ENCODE peak calls at places on chromosomes 16 and 17, in eight cellular contexts. G, O, P, K, N, B, Z and Y are unnamed samples.

GRCh38 chr17:57086069-57086930 is 1.3 kb downstream of the AKAP1 start:
- DNase-seq in P (peak), Z (no peak), B (peak), G (peak), N (peak), O (peak), K (peak), Y (peak)

GRCh38 chr16:1700246-1700645 is 5.7 kb upstream of the MAPK8IP3 start:
- DNase-seq in N (no peak), G (no peak), K (no peak), Z (no peak), O (no peak), B (no peak), P (no peak), Y (no peak)

GRCh38 chr17:38703742-38704644 is 1.1 kb upstream of the MLLT6 start:
- DNase-seq in P (peak), K (peak), N (peak), Z (peak), G (no peak), B (peak), O (no peak), Y (peak)

GRCh38 chr17:62110923-62111484 is 45.9 kb upstream of the MED13 start:
- DNase-seq in G (no peak), N (no peak), B (no peak), Z (no peak), P (no peak), K (no peak), O (no peak), Y (no peak)

GRCh38 chr17:35568561-35568960 is 7.9 kb upstream of the SLFN14 start:
- DNase-seq in K (no peak), N (peak), Z (no peak), B (no peak), O (peak), G (peak), P (peak), Y (peak)

GRCh38 chr17:146983-147761 is 9.8 kb downstream of the SCGB1C2 start:
- DNase-seq in O (no peak), K (no peak), Z (peak), B (no peak), P (no peak), G (no peak), N (peak), Y (no peak)

GRCh38 chr16:11251525-11252481 is 4.2 kb downstream of the SOCS1 start:
- DNase-seq in N (no peak), Z (peak), B (no peak), G (peak), P (peak), O (peak), K (no peak), Y (peak)

GRCh38 chr17:76793775-76794174 is 55.9 kb downstream of the MFSD11 start:
- DNase-seq in P (peak), N (no peak), Z (no peak), O (peak), G (peak), B (peak), K (no peak), Y (no peak)

GRCh38 chr17:43791589-43791988 is 11.4 kb downstream of the CFAP97D1 start:
- DNase-seq in N (no peak), G (peak), B (peak), P (peak), Z (no peak), K (no peak), O (peak), Y (no peak)

GRCh38 chr17:1997146-1997586 is 28.0 kb downstream of the RTN4RL1 start:
- DNase-seq in B (no peak), K (no peak), G (no peak), O (no peak), P (no peak), Z (no peak), N (no peak), Y (no peak)

GRCh38 chr17:81314410-81315169 is 19.5 kb upstream of the SLC38A10 start:
- DNase-seq in Z (no peak), B (no peak), P (no peak), O (no peak), K (no peak), N (no peak), G (no peak), Y (no peak)

GRCh38 chr17:37339321-37339720 is 36.5 kb upstream of the C17orf78 start:
- DNase-seq in N (no peak), O (no peak), P (peak), G (no peak), K (no peak), Z (no peak), B (no peak), Y (no peak)

GRCh38 chr17:63537991-63538692 is 12.1 kb upstream of the DCAF7 start:
- DNase-seq in N (no peak), B (no peak), G (no peak), K (no peak), O (peak), P (no peak), Z (no peak), Y (no peak)

GRCh38 chr16:48959204-48959603 is 322.4 kb downstream of the CBLN1 start:
- DNase-seq in Z (no peak), G (no peak), B (no peak), N (no peak), O (peak), P (no peak), K (no peak), Y (no peak)

GRCh38 chr16:29837833-29838232 is 17.6 kb downstream of the MVP start:
- DNase-seq in N (no peak), P (peak), G (no peak), B (no peak), Z (no peak), K (no peak), O (peak), Y (no peak)

GRCh38 chr17:32463304-32463703 is 19.0 kb downstream of the PSMD11 start:
- DNase-seq in B (no peak), K (no peak), G (no peak), P (no peak), N (no peak), O (no peak), Z (no peak), Y (no peak)

GRCh38 chr17:27601975-27602302 is 29.0 kb upstream of the LGALS9 start:
- DNase-seq in O (no peak), G (no peak), P (no peak), K (no peak), N (no peak), B (no peak), Z (peak), Y (no peak)

GRCh38 chr16:82603784-82604411 is 22.9 kb upstream of the CDH13 start:
- DNase-seq in K (peak), P (peak), G (peak), O (peak), B (peak), N (peak), Z (peak), Y (no peak)

DNA sequence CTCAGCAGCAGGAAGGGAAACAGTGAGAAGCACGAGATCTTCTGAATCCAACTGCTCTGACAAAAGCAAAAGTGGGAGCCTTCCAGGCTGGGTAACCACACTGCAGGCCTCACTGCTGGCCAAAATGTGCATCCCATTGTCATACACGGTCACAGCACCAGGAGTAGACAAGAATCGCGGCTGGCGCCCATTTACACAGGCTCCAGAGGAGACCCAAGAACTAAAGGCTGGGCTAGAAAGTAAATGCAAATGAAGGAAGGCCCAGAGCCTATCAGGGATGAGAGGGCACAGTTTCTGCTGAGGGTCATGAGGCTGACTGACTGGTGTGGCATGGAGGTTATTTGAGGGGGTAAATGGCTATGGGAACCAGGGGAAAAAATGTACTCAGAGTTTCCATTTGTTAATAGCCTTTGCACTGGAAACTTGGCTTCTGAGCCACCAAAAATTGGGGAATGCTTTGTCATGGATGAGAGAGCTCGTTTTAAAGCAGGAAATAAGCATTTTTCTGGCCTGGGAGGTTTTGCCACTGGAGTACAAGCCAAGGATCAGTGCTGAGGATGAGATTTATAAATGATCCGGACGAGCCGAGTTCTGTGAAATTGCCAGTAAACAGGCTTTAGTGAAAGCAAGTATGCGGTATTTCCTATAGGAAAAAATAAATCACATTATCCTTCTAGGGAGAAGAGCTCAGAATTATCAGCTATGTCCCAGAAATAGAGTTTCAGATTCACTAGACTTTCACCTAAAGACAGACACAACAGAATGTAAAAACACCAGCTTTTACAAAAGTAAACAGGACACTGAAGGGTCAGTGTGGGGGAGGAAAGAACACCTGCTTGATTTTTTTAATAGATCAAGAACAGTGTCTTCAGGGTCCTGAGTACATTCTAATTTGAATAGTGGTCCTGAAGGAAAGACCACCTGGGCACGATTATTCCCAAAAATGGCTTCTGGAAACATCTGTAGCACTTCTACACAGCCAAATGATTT is 66.9 kb upstream of the GSG1L start:
- DNase-seq in B (no peak), N (no peak), O (peak), G (no peak), Z (no peak), K (no peak), P (peak), Y (no peak)
- H3K27ac ChIP-seq in B (peak), N (peak), O (peak), G (no peak), Z (no peak), K (no peak), P (no peak), Y (no peak)

DNA sequence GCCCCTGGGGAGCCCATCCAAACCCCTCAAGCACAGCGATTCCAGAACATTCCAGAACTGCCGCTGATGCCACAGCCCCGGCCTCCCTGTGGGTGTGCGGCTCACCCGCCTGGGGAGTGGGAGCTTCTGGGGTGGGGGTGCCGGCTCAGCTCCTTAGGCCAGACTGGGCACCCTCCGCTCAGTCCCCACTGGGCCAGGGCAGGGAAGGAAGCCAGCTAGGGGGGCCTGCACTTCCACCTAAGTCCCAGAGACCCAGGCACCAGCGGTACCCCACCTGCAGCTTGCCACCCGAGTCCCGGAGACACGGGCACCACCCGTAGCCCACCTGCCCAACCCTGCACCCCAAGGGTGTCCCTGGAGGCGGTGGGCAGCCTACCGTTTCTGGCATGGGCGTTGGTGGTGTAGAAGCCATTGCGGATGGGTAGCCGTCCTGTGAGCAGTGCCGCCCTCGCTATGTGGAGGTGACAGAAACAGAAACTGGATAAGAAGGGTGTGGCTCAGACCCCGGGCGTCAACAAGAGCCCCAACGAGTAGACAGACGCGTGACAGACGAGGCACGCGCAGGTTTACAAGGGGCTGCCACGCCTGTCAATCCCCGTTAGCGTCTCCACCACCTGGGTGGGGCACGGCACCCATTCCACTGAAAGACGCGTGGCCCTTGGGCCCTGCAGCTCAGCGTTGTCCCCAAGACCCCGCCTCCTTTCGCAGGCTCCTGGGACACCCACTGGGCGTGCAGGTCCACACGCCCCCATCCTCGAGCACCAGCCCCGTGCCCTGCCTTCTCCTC is 15.0 kb downstream of the GALNS start:
- DNase-seq in N (no peak), P (no peak), K (no peak), B (no peak), G (no peak), O (no peak), Z (no peak), Y (no peak)
- H3K27ac ChIP-seq in N (no peak), P (no peak), K (no peak), B (no peak), G (no peak), O (no peak), Z (no peak), Y (no peak)

DNA sequence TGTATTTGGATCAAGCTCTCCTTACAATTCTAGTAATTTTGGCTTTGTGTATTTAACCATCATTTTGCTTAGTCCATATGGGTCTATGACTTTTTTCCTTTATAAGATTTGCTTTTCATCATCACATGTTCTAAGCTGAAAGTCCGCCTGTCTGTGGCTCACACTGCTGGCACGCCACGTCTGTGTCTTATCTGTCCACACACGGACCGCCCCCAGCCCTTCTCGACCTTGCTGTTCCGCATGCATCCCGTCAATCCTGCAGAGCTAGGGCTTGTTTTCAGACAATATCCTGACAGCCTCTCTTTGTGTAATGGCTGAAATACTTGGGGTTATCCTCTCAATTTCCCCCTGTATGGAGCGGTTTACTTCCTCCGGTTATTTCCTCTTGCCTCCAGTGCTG is 8.5 kb upstream of the ALDH3A1 start:
- DNase-seq in P (no peak), K (no peak), B (no peak), O (no peak), Z (no peak), N (peak), G (no peak), Y (no peak)
- H3K27ac ChIP-seq in P (no peak), K (no peak), B (no peak), O (no peak), Z (no peak), N (no peak), G (no peak), Y (no peak)

GRCh38 chr16:53843084-53843483 is 139.1 kb downstream of the FTO start:
- DNase-seq in K (no peak), G (no peak), Z (no peak), O (no peak), B (no peak), P (no peak), N (no peak), Y (no peak)

GRCh38 chr16:53841884-53842283 is 137.9 kb downstream of the FTO start:
- DNase-seq in Z (no peak), B (no peak), O (no peak), P (no peak), K (no peak), N (no peak), G (no peak), Y (no peak)

GRCh38 chr16:53848950-53849349 is 145.0 kb downstream of the FTO start:
- DNase-seq in N (no peak), Z (no peak), P (no peak), O (no peak), G (no peak), K (no peak), B (no peak), Y (no peak)

GRCh38 chr16:53848277-53848942 is 144.5 kb downstream of the FTO start:
- DNase-seq in G (no peak), K (no peak), P (peak), Z (no peak), N (no peak), O (no peak), B (no peak), Y (no peak)

GRCh38 chr16:53844796-53845195 is 140.8 kb downstream of the FTO start:
- DNase-seq in Z (no peak), P (no peak), B (no peak), N (no peak), O (no peak), K (no peak), G (no peak), Y (no peak)
- H3K27ac ChIP-seq in Z (no peak), P (no peak), B (no peak), N (no peak), O (no peak), K (peak), G (no peak), Y (no peak)

DNA sequence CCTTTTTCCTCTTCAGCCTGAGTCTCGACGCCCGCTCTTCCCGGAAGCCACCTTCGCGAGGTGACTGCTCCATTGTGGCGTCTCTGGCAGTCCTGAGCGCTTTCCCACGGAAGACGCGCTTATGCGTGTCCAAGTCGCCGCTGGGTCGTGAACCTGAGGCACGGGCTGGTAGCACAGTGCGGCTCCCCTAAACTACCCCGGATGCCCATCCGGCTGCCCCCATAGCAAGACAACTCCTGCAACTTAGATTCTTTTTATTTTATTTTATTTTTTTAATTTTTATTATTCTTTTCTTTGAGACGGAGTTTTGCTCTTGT is 2.1 kb upstream of the ESRP2 start:
- DNase-seq in B (no peak), P (no peak), N (no peak), O (no peak), G (no peak), Z (no peak), K (no peak), Y (no peak)
- H3K27ac ChIP-seq in B (no peak), P (peak), N (peak), O (peak), G (peak), Z (peak), K (peak), Y (peak)